ENCODE peak calls at places on chromosomes 12 and 14, in six cellular contexts. F is mesendoderm, K is H1, T is neuronal stem cell, S is mesenchymal stem cell, U is trophoblast cell. D is an unnamed sample.

GRCh38 chr12:119843100-119843499 is 34.0 kb downstream of the CIT start:
- DNase-seq in U (no peak), K (no peak), F (no peak), S (peak), T (no peak), D (peak)

GRCh38 chr12:43126652-43127051 is 425.4 kb downstream of the ADAMTS20 start:
- DNase-seq in K (no peak), U (no peak), S (no peak), T (no peak), F (no peak), D (no peak)

GRCh38 chr12:72072613-72073212 is 134.1 kb downstream of the TPH2 start:
- DNase-seq in S (peak), F (no peak), U (no peak), T (no peak), K (no peak), D (no peak)

GRCh38 chr12:66011731-66012130 is 118.8 kb downstream of the LLPH start:
- DNase-seq in T (no peak), S (no peak), F (no peak), U (no peak), K (no peak), D (peak)

GRCh38 chr14:99441918-99442317 is 38.7 kb downstream of the SETD3 start:
- DNase-seq in U (peak), K (no peak), T (no peak), S (no peak), F (no peak), D (no peak)

GRCh38 chr14:95361373-95362179 is 41.9 kb upstream of the CLMN start:
- DNase-seq in U (peak), K (peak), T (no peak), S (no peak), F (peak), D (no peak)

GRCh38 chr12:113980537-113981337 is 14.6 kb upstream of the RBM19 start:
- DNase-seq in T (peak), K (peak), F (peak), S (peak), U (peak), D (peak)

GRCh38 chr14:39014460-39014859 is 88.6 kb downstream of the SEC23A start:
- DNase-seq in T (no peak), K (no peak), U (no peak), F (no peak), S (no peak), D (no peak)

GRCh38 chr12:123398918-123399617 is 15.1 kb downstream of the KMT5A start:
- DNase-seq in S (no peak), K (no peak), F (no peak), T (no peak), U (no peak), D (no peak)

GRCh38 chr14:44283836-44284235 is 223.2 kb downstream of the FSCB start:
- DNase-seq in K (no peak), U (no peak), T (no peak), F (no peak), S (no peak), D (no peak)

GRCh38 chr12:75528272-75528671 is 16.9 kb upstream of the KRR1 start:
- DNase-seq in T (no peak), K (no peak), S (no peak), F (peak), U (no peak), D (no peak)

GRCh38 chr14:38828183-38828877 is 274.7 kb downstream of the SEC23A start:
- DNase-seq in S (no peak), U (no peak), F (no peak), T (no peak), K (no peak), D (no peak)

GRCh38 chr14:69901113-69901951 is 22.1 kb downstream of the SMOC1 start:
- DNase-seq in F (no peak), S (no peak), T (no peak), K (peak), U (no peak), D (peak)

GRCh38 chr12:108643941-108644742 is 10.4 kb upstream of the SELPLG start:
- DNase-seq in F (no peak), T (no peak), K (no peak), S (no peak), U (no peak), D (no peak)

GRCh38 chr12:6200266-6201198 is at the start of gene CD9:
- DNase-seq in U (peak), T (no peak), F (peak), S (peak), K (peak), D (no peak)

GRCh38 chr14:64997108-64997794 is 10.6 kb downstream of the FNTB start:
- DNase-seq in F (peak), U (peak), T (no peak), K (no peak), S (no peak), D (no peak)

GRCh38 chr14:74176404-74176788 is 62.9 kb upstream of the VSX2 start:
- DNase-seq in S (peak), F (no peak), U (no peak), T (no peak), K (no peak), D (no peak)

GRCh38 chr12:125065021-125065752 is at the start of gene AACS:
- DNase-seq in S (peak), F (peak), U (peak), K (peak), T (peak), D (peak)

GRCh38 chr12:92244036-92244435 is 98.4 kb upstream of the BTG1 start:
- DNase-seq in S (peak), K (no peak), F (no peak), U (no peak), T (no peak), D (peak)

GRCh38 chr14:50822501-50823042 is 8.4 kb downstream of the NIN start:
- DNase-seq in S (peak), U (no peak), F (no peak), K (no peak), T (no peak), D (no peak)

GRCh38 chr12:109497675-109498074 is 20.2 kb downstream of the UBE3B start:
- DNase-seq in T (no peak), U (peak), S (peak), K (no peak), F (no peak), D (peak)

GRCh38 chr12:56229819-56230448 is at the start of gene SLC39A5:
- DNase-seq in T (no peak), F (no peak), S (no peak), U (no peak), K (no peak), D (no peak)

GRCh38 chr14:54343276-54344121 is 53.3 kb upstream of the CDKN3 start:
- DNase-seq in F (no peak), S (no peak), U (no peak), K (no peak), T (no peak), D (no peak)

GRCh38 chr14:95346820-95347219 is 27.1 kb upstream of the CLMN start:
- DNase-seq in U (peak), K (no peak), F (peak), T (no peak), S (no peak), D (no peak)

GRCh38 chr12:15684896-15685658 is 104.1 kb downstream of the EPS8 start:
- DNase-seq in K (no peak), T (no peak), F (no peak), S (no peak), U (no peak), D (no peak)
- H3K4me3 ChIP-seq in K (no peak), T (no peak), F (no peak), S (no peak), U (no peak), D (no peak)

DNA sequence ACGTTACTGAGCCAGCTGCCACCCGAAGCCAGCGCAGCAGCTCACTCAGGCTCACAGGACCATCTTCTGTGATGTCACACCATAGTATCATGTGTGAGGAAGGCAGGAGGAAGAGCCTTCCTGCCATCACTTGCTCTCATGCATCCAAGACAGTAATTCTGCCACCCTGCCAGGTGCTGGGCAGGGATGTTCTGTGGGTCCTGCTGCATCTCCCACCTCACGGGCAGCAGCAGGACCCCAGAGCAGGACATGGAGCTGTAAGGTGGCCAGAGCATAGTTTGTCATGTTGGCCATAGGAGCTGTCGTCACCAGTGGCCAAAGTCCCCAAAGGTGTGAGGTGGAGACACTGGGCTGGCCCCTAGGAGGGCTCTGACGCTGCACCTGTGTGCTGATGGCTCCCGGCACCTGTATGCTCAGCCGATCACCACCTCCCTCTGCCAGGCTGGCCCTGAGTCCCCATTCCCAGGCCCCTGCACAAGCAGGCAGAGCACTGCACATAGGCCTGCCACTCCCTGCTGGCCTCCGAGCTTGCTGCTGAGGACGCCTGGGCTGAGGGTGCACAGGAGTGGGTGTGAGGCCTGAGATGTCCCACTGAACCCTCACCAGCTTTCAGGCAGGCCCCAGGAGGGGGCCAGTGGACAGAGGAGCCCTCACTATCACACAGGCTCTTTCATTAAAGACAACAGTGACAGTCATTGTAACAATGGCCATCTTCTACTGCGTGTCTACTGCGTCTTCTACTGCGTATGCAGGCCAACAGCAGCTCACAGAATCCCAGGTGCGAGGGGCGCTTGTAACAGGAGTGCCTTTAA is 71.7 kb downstream of the PRIMA1 start:
- DNase-seq in S (no peak), F (no peak), K (no peak), T (no peak), U (no peak), D (no peak)
- H4K8ac ChIP-seq in S (no peak), F (no peak), K (peak), T (no peak), U (no peak), D (no peak)

DNA sequence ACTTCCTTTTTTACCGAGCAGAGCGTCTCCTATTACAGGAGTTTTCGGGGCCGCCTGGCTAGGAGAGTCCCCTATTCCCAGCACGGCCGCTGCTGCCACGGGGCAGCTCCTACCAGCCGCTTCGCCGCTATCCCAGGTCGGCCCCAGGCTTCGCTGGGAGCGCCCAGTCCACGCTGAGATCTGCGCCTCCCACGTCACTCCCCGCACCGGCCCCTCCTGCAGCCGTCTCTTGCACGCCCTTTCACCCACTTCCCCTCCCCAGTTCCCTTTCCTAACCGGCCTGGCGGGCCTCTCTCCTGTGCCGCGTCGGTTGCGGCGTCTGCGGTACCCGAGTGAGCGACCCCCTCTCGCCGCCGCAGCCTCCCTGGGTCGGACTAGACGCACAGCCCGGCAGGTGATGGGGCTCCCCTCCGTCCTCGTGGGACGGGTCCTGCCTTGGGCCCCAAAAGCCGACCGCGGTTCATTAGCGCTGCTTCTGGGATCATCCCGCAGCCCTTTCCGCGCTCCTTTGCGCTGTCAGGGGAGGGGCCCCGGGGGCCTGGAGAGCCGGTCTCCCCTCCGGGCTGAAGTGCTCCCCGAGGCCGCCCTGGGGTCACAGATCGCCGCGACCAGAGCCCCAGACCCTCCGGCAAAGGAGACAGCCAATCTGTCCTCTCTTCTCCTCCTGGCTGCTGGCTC is 1318.4 kb downstream of the TMEM121 start:
- DNase-seq in T (no peak), F (no peak), S (no peak), U (peak), K (no peak), D (no peak)
- H3K4me3 ChIP-seq in T (no peak), F (no peak), S (peak), U (no peak), K (no peak), D (no peak)

GRCh38 chr14:104278214-104278534 is 139.8 kb downstream of the KIF26A start:
- DNase-seq in S (no peak), T (no peak), F (no peak), K (peak), U (no peak), D (no peak)

GRCh38 chr14:104277416-104278213 is 139.2 kb downstream of the KIF26A start:
- DNase-seq in T (no peak), S (no peak), U (no peak), K (peak), F (no peak), D (no peak)

GRCh38 chr14:104280085-104280901 is 141.9 kb downstream of the KIF26A start:
- DNase-seq in K (peak), T (no peak), S (no peak), F (no peak), U (no peak), D (no peak)

GRCh38 chr14:104280902-104281767 is 142.7 kb downstream of the KIF26A start:
- DNase-seq in S (no peak), F (no peak), K (peak), U (no peak), T (no peak), D (no peak)

DNA sequence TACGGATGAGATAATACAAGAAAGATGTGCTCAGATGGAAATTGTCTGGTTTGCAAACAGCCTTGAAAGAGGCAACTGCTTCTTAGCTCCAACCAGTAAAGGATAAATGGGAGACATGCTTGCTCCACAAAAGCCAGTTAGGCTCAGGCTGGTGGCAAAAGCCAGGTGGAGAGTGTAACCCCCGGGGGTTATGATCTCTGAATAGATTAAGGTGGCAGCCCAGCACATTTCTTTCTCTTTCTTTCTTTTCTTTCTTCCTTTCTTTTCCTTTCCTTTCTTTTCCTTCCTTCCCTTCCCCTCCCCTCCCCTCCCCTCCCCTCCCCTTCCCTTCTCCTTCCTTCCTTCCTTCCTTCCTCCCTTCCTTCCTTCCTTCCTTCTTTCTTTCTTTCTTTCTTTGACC is 138.0 kb downstream of the KIF26A start:
- DNase-seq in S (no peak), T (no peak), K (no peak), F (no peak), U (no peak), D (no peak)
- H4K8ac ChIP-seq in S (no peak), T (no peak), K (no peak), F (no peak), U (no peak), D (no peak)

DNA sequence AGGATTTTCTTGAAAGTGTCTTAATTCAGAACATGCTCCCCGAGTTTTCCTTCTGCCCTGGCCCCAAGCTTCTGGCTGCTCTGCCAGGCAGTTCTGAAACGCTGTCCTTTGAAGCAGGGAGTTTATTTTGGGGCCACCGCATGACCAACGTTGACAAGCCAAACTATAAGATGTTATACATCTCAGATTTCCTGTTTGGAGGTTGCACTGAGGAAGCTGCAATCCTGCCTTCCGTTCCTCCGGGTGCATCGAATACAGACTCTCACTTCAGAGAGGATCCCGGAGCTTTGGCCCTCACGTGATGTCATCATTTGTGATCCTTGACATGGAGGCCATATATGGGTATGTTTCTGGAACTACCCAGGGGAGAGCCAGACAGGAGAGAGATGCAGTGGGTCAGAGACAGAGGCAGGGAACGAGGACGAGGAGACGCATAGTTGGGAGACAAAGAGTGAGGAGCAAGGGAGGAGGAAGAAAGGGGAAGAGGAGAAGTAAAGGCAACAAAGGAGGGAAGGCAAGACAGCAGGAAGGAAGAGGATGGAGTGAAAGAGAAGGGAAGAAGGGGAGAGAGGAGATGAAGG is at the start of gene ASB2:
- DNase-seq in F (no peak), U (no peak), S (no peak), K (no peak), T (no peak), D (peak)
- H3K4me3 ChIP-seq in F (no peak), U (no peak), S (peak), K (no peak), T (peak), D (no peak)

DNA sequence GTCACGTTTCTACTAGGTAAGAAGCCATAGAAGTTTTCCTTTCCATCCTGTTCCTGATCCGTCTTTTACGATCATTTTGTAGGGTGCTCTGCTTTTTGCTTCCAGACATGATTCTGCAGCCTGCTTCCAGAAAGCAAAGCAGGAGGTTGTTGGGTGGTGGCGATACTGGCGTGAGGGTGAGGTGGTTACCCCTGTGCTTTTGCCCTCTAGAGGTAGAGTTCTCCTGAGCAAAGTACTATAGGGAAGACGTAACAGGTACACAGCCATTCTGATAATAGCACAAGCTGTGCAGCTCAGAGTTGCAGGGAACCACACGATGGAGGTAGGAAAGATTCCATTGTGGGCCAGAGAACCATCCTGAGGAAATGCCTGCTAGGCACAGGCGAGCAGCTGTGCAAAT is 186.0 kb downstream of the PAH start:
- DNase-seq in S (no peak), K (no peak), T (no peak), U (no peak), F (peak), D (no peak)
- H4K8ac ChIP-seq in S (no peak), K (no peak), T (no peak), U (no peak), F (no peak), D (no peak)

DNA sequence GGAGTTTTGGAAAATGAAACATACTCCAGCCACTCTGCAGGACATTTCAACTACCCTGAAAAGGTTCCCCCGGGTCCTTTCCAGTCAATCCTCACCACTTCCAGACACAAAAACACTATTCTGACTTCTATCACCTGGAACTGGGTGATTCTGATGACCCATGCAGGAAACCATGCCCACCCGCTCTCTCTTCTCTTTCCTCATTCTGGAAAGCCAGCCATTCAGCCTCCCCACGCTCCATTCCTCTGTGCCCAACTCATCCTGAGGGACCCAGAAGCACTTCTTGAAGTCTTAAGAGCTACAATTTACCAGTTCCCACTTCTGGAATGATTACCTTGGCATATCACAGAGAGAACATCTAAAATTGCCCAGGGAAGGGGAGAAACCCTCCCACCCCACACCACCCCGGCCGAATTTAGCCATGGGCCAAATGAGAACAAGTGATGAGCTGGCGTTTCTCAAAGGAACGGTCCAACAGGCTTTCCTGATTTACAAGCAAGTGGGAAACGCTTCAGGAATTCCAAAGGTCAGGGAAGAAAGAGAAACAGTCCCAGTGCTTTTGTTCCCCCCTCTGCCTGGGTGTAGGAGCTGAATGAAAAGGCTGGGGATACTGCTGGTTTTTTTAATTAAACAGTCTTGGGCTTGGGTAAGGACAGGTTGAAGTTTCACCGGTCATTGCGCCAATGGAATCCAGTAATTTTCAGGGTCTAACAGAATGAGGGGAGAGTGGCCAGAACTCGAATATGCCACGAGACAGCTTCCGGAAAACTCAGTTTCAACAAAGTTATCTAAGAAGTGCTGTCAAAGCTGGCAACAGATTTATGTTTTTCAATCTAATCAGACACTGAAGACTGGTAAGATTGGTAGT is 2.9 kb downstream of the CCDC88C start:
- DNase-seq in U (no peak), T (peak), K (no peak), S (no peak), F (peak), D (no peak)
- H3K4me3 ChIP-seq in U (no peak), T (no peak), K (no peak), S (no peak), F (no peak), D (no peak)

D was measured in IMR-90.